ENCODE peak calls at places on chromosome 3, in seven cellular contexts. One of them, this sample, is unnamed.

GRCh38 chr3:112650472-112650871 is 9.5 kb upstream of the CCDC80 start:
- DNase-seq in K562: no peak
- DNase-seq in GM12878: no peak
- DNase-seq in HepG2: no peak
- DNase-seq in HCT116: no peak
- DNase-seq in H1: no peak
- DNase-seq in SK-N-SH: no peak
- DNase-seq in this sample: no peak

GRCh38 chr3:59263152-59263551 is 213.3 kb upstream of the CFAP20DC start:
- DNase-seq in HepG2: no peak
- DNase-seq in H1: no peak
- DNase-seq in HCT116: no peak
- DNase-seq in GM12878: no peak
- DNase-seq in SK-N-SH: no peak
- DNase-seq in K562: no peak
- DNase-seq in this sample: no peak

GRCh38 chr3:114553949-114554593 is 260.2 kb downstream of the TIGIT start:
- DNase-seq in K562: no peak
- DNase-seq in SK-N-SH: no peak
- DNase-seq in HepG2: no peak
- DNase-seq in HCT116: no peak
- DNase-seq in GM12878: no peak
- DNase-seq in H1: no peak
- DNase-seq in this sample: no peak

GRCh38 chr3:123481071-123481470 is 32.2 kb upstream of the ADCY5 start:
- DNase-seq in HepG2: no peak
- DNase-seq in H1: no peak
- DNase-seq in SK-N-SH: no peak
- DNase-seq in GM12878: no peak
- DNase-seq in HCT116: no peak
- DNase-seq in K562: no peak
- DNase-seq in this sample: no peak

GRCh38 chr3:54087581-54088410 is 34.6 kb upstream of the CACNA2D3 start:
- DNase-seq in H1: peak; percentile 63
- DNase-seq in SK-N-SH: peak; percentile 30
- DNase-seq in HepG2: no peak
- DNase-seq in HCT116: no peak
- DNase-seq in K562: no peak
- DNase-seq in GM12878: no peak
- DNase-seq in this sample: no peak

GRCh38 chr3:63819151-63819398 is at the start of gene C3orf49:
- DNase-seq in HepG2: no peak
- DNase-seq in HCT116: no peak
- DNase-seq in SK-N-SH: no peak
- DNase-seq in GM12878: no peak
- DNase-seq in K562: no peak
- DNase-seq in H1: no peak
- DNase-seq in this sample: no peak

GRCh38 chr3:141979050-141979671 is 102.7 kb downstream of the ATP1B3 start:
- DNase-seq in K562: no peak
- DNase-seq in HCT116: peak; percentile 45
- DNase-seq in HepG2: no peak
- DNase-seq in GM12878: no peak
- DNase-seq in H1: no peak
- DNase-seq in SK-N-SH: no peak
- DNase-seq in this sample: no peak

GRCh38 chr3:186512570-186513302 is 31.4 kb downstream of the CRYGS start:
- DNase-seq in K562: no peak
- DNase-seq in GM12878: no peak
- DNase-seq in SK-N-SH: no peak
- DNase-seq in HepG2: no peak
- DNase-seq in H1: no peak
- DNase-seq in HCT116: no peak
- DNase-seq in this sample: no peak

GRCh38 chr3:197711973-197712707 is 24.6 kb downstream of the RUBCN start:
- DNase-seq in H1: peak; percentile 50
- DNase-seq in K562: peak; percentile 87
- DNase-seq in HCT116: peak; percentile 96
- DNase-seq in HepG2: peak; percentile 28
- DNase-seq in GM12878: peak; percentile 97
- DNase-seq in SK-N-SH: peak; percentile 72
- DNase-seq in this sample: no peak

GRCh38 chr3:37163262-37164020 is 10.9 kb downstream of the LRRFIP2 start:
- DNase-seq in SK-N-SH: peak; percentile 20
- DNase-seq in HepG2: no peak
- DNase-seq in H1: no peak
- DNase-seq in HCT116: no peak
- DNase-seq in GM12878: no peak
- DNase-seq in K562: no peak
- DNase-seq in this sample: no peak

GRCh38 chr3:10353160-10353559 is 32.2 kb upstream of the SEC13 start:
- DNase-seq in HCT116: no peak
- DNase-seq in H1: no peak
- DNase-seq in K562: no peak
- DNase-seq in HepG2: no peak
- DNase-seq in GM12878: no peak
- DNase-seq in SK-N-SH: no peak
- DNase-seq in this sample: no peak

GRCh38 chr3:115877647-115877934 is 254.3 kb downstream of the GAP43 start:
- DNase-seq in H1: no peak
- DNase-seq in SK-N-SH: no peak
- DNase-seq in GM12878: no peak
- DNase-seq in HCT116: no peak
- DNase-seq in K562: no peak
- DNase-seq in HepG2: no peak
- DNase-seq in this sample: no peak

GRCh38 chr3:115436767-115437301 is 186.5 kb upstream of the GAP43 start:
- DNase-seq in K562: no peak
- DNase-seq in HepG2: peak; percentile 1
- DNase-seq in HCT116: peak; percentile 24
- DNase-seq in GM12878: no peak
- DNase-seq in SK-N-SH: no peak
- DNase-seq in H1: no peak
- DNase-seq in this sample: no peak

GRCh38 chr3:78255403-78255802 is 1215.5 kb downstream of the ROBO2 start:
- DNase-seq in HCT116: no peak
- DNase-seq in GM12878: no peak
- DNase-seq in SK-N-SH: peak; percentile 40
- DNase-seq in K562: no peak
- DNase-seq in HepG2: no peak
- DNase-seq in H1: no peak
- DNase-seq in this sample: no peak

GRCh38 chr3:127066635-127067034 is 83.7 kb downstream of the PLXNA1 start:
- DNase-seq in H1: no peak
- DNase-seq in HepG2: no peak
- DNase-seq in HCT116: no peak
- DNase-seq in K562: no peak
- DNase-seq in SK-N-SH: no peak
- DNase-seq in GM12878: no peak
- DNase-seq in this sample: no peak

GRCh38 chr3:128545120-128545752 is 52.2 kb upstream of the GATA2 start:
- DNase-seq in GM12878: no peak
- DNase-seq in SK-N-SH: no peak
- DNase-seq in HCT116: no peak
- DNase-seq in H1: no peak
- DNase-seq in HepG2: no peak
- DNase-seq in K562: no peak
- DNase-seq in this sample: no peak

GRCh38 chr3:117611242-117611641 is 901.7 kb downstream of the TUSC7 start:
- DNase-seq in SK-N-SH: peak; percentile 49
- DNase-seq in HCT116: no peak
- DNase-seq in H1: no peak
- DNase-seq in K562: no peak
- DNase-seq in HepG2: no peak
- DNase-seq in GM12878: no peak
- DNase-seq in this sample: no peak

GRCh38 chr3:43620953-43621405 is 832 bp downstream of the ANO10 start:
- DNase-seq in HCT116: no peak
- DNase-seq in SK-N-SH: no peak
- DNase-seq in GM12878: no peak
- DNase-seq in HepG2: no peak
- DNase-seq in K562: peak; percentile 53
- DNase-seq in H1: no peak
- DNase-seq in this sample: peak; percentile 56

GRCh38 chr3:63385629-63386028 is 107.5 kb downstream of the SYNPR start:
- DNase-seq in K562: no peak
- DNase-seq in SK-N-SH: no peak
- DNase-seq in GM12878: no peak
- DNase-seq in HepG2: no peak
- DNase-seq in HCT116: no peak
- DNase-seq in H1: no peak
- DNase-seq in this sample: no peak

GRCh38 chr3:146493221-146493620 is 23.9 kb upstream of the PLSCR2 start:
- DNase-seq in GM12878: no peak
- DNase-seq in HepG2: no peak
- DNase-seq in H1: no peak
- DNase-seq in SK-N-SH: no peak
- DNase-seq in HCT116: no peak
- DNase-seq in K562: no peak
- DNase-seq in this sample: no peak

GRCh38 chr3:146493761-146494160 is 24.4 kb upstream of the PLSCR2 start:
- DNase-seq in H1: no peak
- DNase-seq in HCT116: no peak
- DNase-seq in SK-N-SH: no peak
- DNase-seq in HepG2: no peak
- DNase-seq in GM12878: no peak
- DNase-seq in K562: no peak
- DNase-seq in this sample: no peak

GRCh38 chr3:146496246-146496645 is 26.9 kb upstream of the PLSCR2 start:
- DNase-seq in HepG2: no peak
- DNase-seq in H1: no peak
- DNase-seq in HCT116: no peak
- DNase-seq in SK-N-SH: no peak
- DNase-seq in GM12878: no peak
- DNase-seq in K562: no peak
- DNase-seq in this sample: no peak

GRCh38 chr3:146496726-146497125 is 27.4 kb upstream of the PLSCR2 start:
- DNase-seq in SK-N-SH: no peak
- DNase-seq in K562: peak; percentile 85
- DNase-seq in HCT116: no peak
- DNase-seq in HepG2: no peak
- DNase-seq in GM12878: no peak
- DNase-seq in H1: no peak
- DNase-seq in this sample: no peak

GRCh38 chr3:146491303-146491702 is 21.9 kb upstream of the PLSCR2 start:
- DNase-seq in HepG2: no peak
- DNase-seq in H1: no peak
- DNase-seq in GM12878: no peak
- DNase-seq in K562: no peak
- DNase-seq in SK-N-SH: no peak
- DNase-seq in HCT116: no peak
- DNase-seq in this sample: no peak
- TF ChIP-seq JUND in HepG2: no peak
- TF ChIP-seq JUND in H1: no peak
- TF ChIP-seq JUND in GM12878: no peak
- TF ChIP-seq JUND in K562: no peak
- TF ChIP-seq JUND in SK-N-SH: no peak
- TF ChIP-seq JUND in HCT116: no peak
- TF ChIP-seq JUND in this sample: no peak

DNA sequence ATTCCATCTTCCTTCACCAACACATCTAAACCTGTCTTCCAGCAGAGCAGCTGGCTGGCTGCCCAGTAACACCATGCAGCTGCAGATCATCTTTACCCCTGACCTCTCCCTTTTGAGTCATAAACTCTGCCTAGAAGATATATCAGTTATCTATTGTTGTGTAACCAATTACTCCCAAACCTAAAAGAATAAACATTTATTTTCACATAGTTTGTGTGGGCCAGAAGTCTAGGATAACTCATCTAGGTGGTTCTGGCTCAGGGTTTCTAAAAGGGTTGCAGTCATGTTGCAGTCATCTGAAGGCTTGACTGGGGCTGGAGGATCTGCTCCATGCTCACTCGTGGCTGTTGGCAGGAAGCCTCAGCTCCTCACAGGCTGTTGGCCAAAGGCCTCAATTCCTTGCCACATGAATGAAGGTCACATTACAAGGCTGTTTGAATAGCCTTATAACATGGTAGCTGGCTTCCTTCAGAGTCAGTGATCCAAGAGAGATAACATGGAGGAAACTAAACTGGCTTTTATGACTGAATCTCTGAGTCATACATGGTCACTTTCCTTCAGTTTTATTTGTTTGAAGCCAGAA is 92.8 kb downstream of the GOLIM4 start:
- DNase-seq in H1: no peak
- DNase-seq in SK-N-SH: no peak
- DNase-seq in GM12878: no peak
- DNase-seq in HCT116: no peak
- DNase-seq in HepG2: no peak
- DNase-seq in K562: peak; percentile 66
- DNase-seq in this sample: peak; percentile 74
- TF ChIP-seq JUND in H1: no peak
- TF ChIP-seq JUND in SK-N-SH: no peak
- TF ChIP-seq JUND in GM12878: no peak
- TF ChIP-seq JUND in HCT116: no peak
- TF ChIP-seq JUND in HepG2: no peak
- TF ChIP-seq JUND in K562: peak; percentile 79
- TF ChIP-seq JUND in this sample: no peak

GRCh38 chr3:169460035-169460434 is 203.5 kb downstream of the MECOM start:
- DNase-seq in HepG2: no peak
- DNase-seq in HCT116: no peak
- DNase-seq in H1: no peak
- DNase-seq in SK-N-SH: no peak
- DNase-seq in GM12878: no peak
- DNase-seq in K562: no peak
- DNase-seq in this sample: no peak
- TF ChIP-seq JUND in HepG2: no peak
- TF ChIP-seq JUND in HCT116: no peak
- TF ChIP-seq JUND in H1: no peak
- TF ChIP-seq JUND in SK-N-SH: no peak
- TF ChIP-seq JUND in GM12878: no peak
- TF ChIP-seq JUND in K562: no peak
- TF ChIP-seq JUND in this sample: no peak

GRCh38 chr3:161781381-161781780 is 284.8 kb downstream of the OTOL1 start:
- DNase-seq in SK-N-SH: no peak
- DNase-seq in K562: no peak
- DNase-seq in HCT116: no peak
- DNase-seq in HepG2: peak; percentile 0
- DNase-seq in GM12878: no peak
- DNase-seq in H1: no peak
- DNase-seq in this sample: no peak
- TF ChIP-seq JUND in SK-N-SH: no peak
- TF ChIP-seq JUND in K562: no peak
- TF ChIP-seq JUND in HCT116: no peak
- TF ChIP-seq JUND in HepG2: no peak
- TF ChIP-seq JUND in GM12878: no peak
- TF ChIP-seq JUND in H1: no peak
- TF ChIP-seq JUND in this sample: no peak

This sample was measured in T47D.